ENCODE peak calls at places on chromosomes 1 and 21, in seven cellular contexts. One of them, this sample, is unnamed.

GRCh38 chr21:46295996-46296752 is 10.0 kb downstream of the YBEY start:
- DNase-seq in K562: peak
- DNase-seq in progenitor cell of endocrine pancreas: no peak
- DNase-seq in WTC11: no peak
- DNase-seq in endothelial cell of umbilical vein: no peak
- DNase-seq in astrocyte of the spinal cord: peak
- DNase-seq in uterus: peak
- DNase-seq in this sample: peak

GRCh38 chr1:85047472-85048295 is 616 bp downstream of the MCOLN3 start:
- DNase-seq in astrocyte of the spinal cord: no peak
- DNase-seq in K562: peak
- DNase-seq in uterus: peak
- DNase-seq in WTC11: peak
- DNase-seq in progenitor cell of endocrine pancreas: peak
- DNase-seq in endothelial cell of umbilical vein: no peak
- DNase-seq in this sample: peak

GRCh38 chr1:119732465-119733168 is 20.9 kb downstream of the PHGDH start:
- DNase-seq in endothelial cell of umbilical vein: no peak
- DNase-seq in astrocyte of the spinal cord: no peak
- DNase-seq in uterus: no peak
- DNase-seq in progenitor cell of endocrine pancreas: no peak
- DNase-seq in WTC11: no peak
- DNase-seq in K562: no peak
- DNase-seq in this sample: no peak

GRCh38 chr1:107389410-107390075 is 248.7 kb downstream of the NTNG1 start:
- DNase-seq in astrocyte of the spinal cord: no peak
- DNase-seq in progenitor cell of endocrine pancreas: no peak
- DNase-seq in WTC11: no peak
- DNase-seq in endothelial cell of umbilical vein: no peak
- DNase-seq in K562: no peak
- DNase-seq in uterus: no peak
- DNase-seq in this sample: no peak

GRCh38 chr1:203522237-203522636 is 28.3 kb downstream of the OPTC start:
- DNase-seq in K562: no peak
- DNase-seq in uterus: no peak
- DNase-seq in endothelial cell of umbilical vein: no peak
- DNase-seq in progenitor cell of endocrine pancreas: no peak
- DNase-seq in astrocyte of the spinal cord: peak
- DNase-seq in WTC11: no peak
- DNase-seq in this sample: no peak

GRCh38 chr1:219310181-219310728 is 136.6 kb downstream of the LYPLAL1 start:
- DNase-seq in WTC11: no peak
- DNase-seq in astrocyte of the spinal cord: peak
- DNase-seq in progenitor cell of endocrine pancreas: no peak
- DNase-seq in K562: no peak
- DNase-seq in endothelial cell of umbilical vein: peak
- DNase-seq in uterus: no peak
- DNase-seq in this sample: no peak

GRCh38 chr1:116739371-116740007 is 14.7 kb upstream of the CD2 start:
- DNase-seq in progenitor cell of endocrine pancreas: no peak
- DNase-seq in K562: no peak
- DNase-seq in endothelial cell of umbilical vein: no peak
- DNase-seq in astrocyte of the spinal cord: no peak
- DNase-seq in WTC11: no peak
- DNase-seq in uterus: no peak
- DNase-seq in this sample: no peak

GRCh38 chr1:8358241-8358896 is 40.5 kb downstream of the SLC45A1 start:
- DNase-seq in astrocyte of the spinal cord: no peak
- DNase-seq in progenitor cell of endocrine pancreas: no peak
- DNase-seq in endothelial cell of umbilical vein: no peak
- DNase-seq in uterus: peak
- DNase-seq in WTC11: no peak
- DNase-seq in K562: no peak
- DNase-seq in this sample: no peak

GRCh38 chr1:21175324-21175669 is 1.4 kb downstream of the EIF4G3 start:
- DNase-seq in astrocyte of the spinal cord: peak
- DNase-seq in uterus: no peak
- DNase-seq in endothelial cell of umbilical vein: no peak
- DNase-seq in progenitor cell of endocrine pancreas: no peak
- DNase-seq in K562: no peak
- DNase-seq in WTC11: no peak
- DNase-seq in this sample: no peak

GRCh38 chr1:93597697-93598096 is 83.9 kb downstream of the BCAR3 start:
- DNase-seq in endothelial cell of umbilical vein: no peak
- DNase-seq in uterus: no peak
- DNase-seq in WTC11: no peak
- DNase-seq in astrocyte of the spinal cord: no peak
- DNase-seq in K562: no peak
- DNase-seq in progenitor cell of endocrine pancreas: no peak
- DNase-seq in this sample: no peak

GRCh38 chr1:157236072-157236471 is 97.9 kb upstream of the ETV3 start:
- DNase-seq in endothelial cell of umbilical vein: no peak
- DNase-seq in progenitor cell of endocrine pancreas: no peak
- DNase-seq in K562: no peak
- DNase-seq in WTC11: no peak
- DNase-seq in uterus: no peak
- DNase-seq in astrocyte of the spinal cord: no peak
- DNase-seq in this sample: no peak

GRCh38 chr1:22285545-22286396 is 142.9 kb upstream of the WNT4 start:
- DNase-seq in progenitor cell of endocrine pancreas: no peak
- DNase-seq in endothelial cell of umbilical vein: no peak
- DNase-seq in WTC11: no peak
- DNase-seq in astrocyte of the spinal cord: peak
- DNase-seq in K562: peak
- DNase-seq in uterus: peak
- DNase-seq in this sample: no peak

DNA sequence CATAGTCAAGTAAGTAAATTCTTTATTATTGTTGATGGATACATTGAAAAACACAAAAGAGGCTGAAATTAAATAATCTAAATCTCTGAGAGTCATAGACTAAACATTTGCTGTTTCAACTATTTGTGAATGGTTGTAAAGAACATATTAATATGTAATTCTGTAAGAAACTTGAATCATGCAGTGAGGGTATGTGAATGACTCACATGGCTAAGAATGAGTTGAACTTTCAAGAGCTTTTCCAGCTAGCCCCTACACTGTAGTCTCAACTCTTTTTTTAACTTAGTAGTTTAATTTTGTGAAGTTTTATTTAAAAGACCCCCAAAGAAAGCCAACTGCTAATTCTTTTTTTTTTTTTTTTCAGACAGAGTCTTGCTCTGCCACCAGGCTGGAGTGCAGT is 588.1 kb downstream of the DPYD start:
- DNase-seq in WTC11: no peak
- DNase-seq in K562: no peak
- DNase-seq in progenitor cell of endocrine pancreas: no peak
- DNase-seq in uterus: no peak
- DNase-seq in endothelial cell of umbilical vein: no peak
- DNase-seq in astrocyte of the spinal cord: peak
- DNase-seq in this sample: no peak
- TF ChIP-seq CTCF in WTC11: no peak
- TF ChIP-seq CTCF in K562: no peak
- TF ChIP-seq CTCF in progenitor cell of endocrine pancreas: no peak
- TF ChIP-seq CTCF in uterus: no peak
- TF ChIP-seq CTCF in endothelial cell of umbilical vein: no peak
- TF ChIP-seq CTCF in astrocyte of the spinal cord: no peak
- TF ChIP-seq CTCF in this sample: no peak

GRCh38 chr1:55483523-55483922 is 268.4 kb upstream of the USP24 start:
- DNase-seq in uterus: no peak
- DNase-seq in endothelial cell of umbilical vein: no peak
- DNase-seq in progenitor cell of endocrine pancreas: no peak
- DNase-seq in WTC11: no peak
- DNase-seq in astrocyte of the spinal cord: no peak
- DNase-seq in K562: peak
- DNase-seq in this sample: no peak
- TF ChIP-seq CTCF in uterus: no peak
- TF ChIP-seq CTCF in endothelial cell of umbilical vein: no peak
- TF ChIP-seq CTCF in progenitor cell of endocrine pancreas: no peak
- TF ChIP-seq CTCF in WTC11: no peak
- TF ChIP-seq CTCF in astrocyte of the spinal cord: no peak
- TF ChIP-seq CTCF in K562: peak
- TF ChIP-seq CTCF in this sample: no peak

DNA sequence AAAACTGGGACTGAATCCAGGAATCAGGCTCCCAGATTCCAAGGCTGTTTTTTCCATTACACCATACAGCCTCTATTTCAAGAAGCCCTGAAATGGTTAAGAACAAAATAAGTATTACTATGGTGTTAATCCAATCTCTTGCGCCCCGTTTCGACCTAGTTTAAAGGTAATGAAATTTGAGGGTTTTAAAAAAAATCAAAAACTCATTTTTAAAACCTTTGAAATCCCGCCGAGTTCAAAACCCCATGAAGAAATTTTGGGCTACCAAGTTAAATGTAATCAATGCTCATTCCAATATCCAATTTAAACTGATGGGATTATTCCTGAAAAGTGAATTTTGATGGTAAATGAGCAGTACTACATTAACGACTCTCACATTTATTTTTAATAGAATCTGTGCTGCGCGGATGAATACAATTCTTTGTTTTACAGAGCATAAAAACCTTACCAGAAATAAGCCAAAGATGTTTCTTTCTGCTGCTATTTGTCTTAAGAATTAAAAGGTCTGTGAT is 767 bp upstream of the EGLN1 start:
- DNase-seq in endothelial cell of umbilical vein: no peak
- DNase-seq in astrocyte of the spinal cord: no peak
- DNase-seq in progenitor cell of endocrine pancreas: no peak
- DNase-seq in WTC11: no peak
- DNase-seq in K562: no peak
- DNase-seq in uterus: no peak
- DNase-seq in this sample: no peak
- TF ChIP-seq CTCF in endothelial cell of umbilical vein: no peak
- TF ChIP-seq CTCF in astrocyte of the spinal cord: no peak
- TF ChIP-seq CTCF in progenitor cell of endocrine pancreas: no peak
- TF ChIP-seq CTCF in WTC11: no peak
- TF ChIP-seq CTCF in K562: no peak
- TF ChIP-seq CTCF in uterus: no peak
- TF ChIP-seq CTCF in this sample: peak

GRCh38 chr1:229231754-229232119 is 39.2 kb upstream of the RAB4A start:
- DNase-seq in K562: no peak
- DNase-seq in astrocyte of the spinal cord: no peak
- DNase-seq in progenitor cell of endocrine pancreas: no peak
- DNase-seq in WTC11: no peak
- DNase-seq in endothelial cell of umbilical vein: no peak
- DNase-seq in uterus: no peak
- DNase-seq in this sample: no peak
- TF ChIP-seq CTCF in K562: peak
- TF ChIP-seq CTCF in astrocyte of the spinal cord: no peak
- TF ChIP-seq CTCF in progenitor cell of endocrine pancreas: no peak
- TF ChIP-seq CTCF in WTC11: no peak
- TF ChIP-seq CTCF in endothelial cell of umbilical vein: no peak
- TF ChIP-seq CTCF in uterus: no peak
- TF ChIP-seq CTCF in this sample: peak

GRCh38 chr1:78072216-78072615 is 26.4 kb downstream of the GIPC2 start:
- DNase-seq in endothelial cell of umbilical vein: no peak
- DNase-seq in progenitor cell of endocrine pancreas: no peak
- DNase-seq in astrocyte of the spinal cord: no peak
- DNase-seq in WTC11: no peak
- DNase-seq in uterus: no peak
- DNase-seq in K562: no peak
- DNase-seq in this sample: no peak
- TF ChIP-seq CTCF in endothelial cell of umbilical vein: no peak
- TF ChIP-seq CTCF in progenitor cell of endocrine pancreas: no peak
- TF ChIP-seq CTCF in astrocyte of the spinal cord: no peak
- TF ChIP-seq CTCF in WTC11: no peak
- TF ChIP-seq CTCF in uterus: no peak
- TF ChIP-seq CTCF in K562: no peak
- TF ChIP-seq CTCF in this sample: no peak

GRCh38 chr1:15328785-15329480 is 80.8 kb upstream of the EFHD2 start:
- DNase-seq in endothelial cell of umbilical vein: peak
- DNase-seq in progenitor cell of endocrine pancreas: no peak
- DNase-seq in WTC11: no peak
- DNase-seq in astrocyte of the spinal cord: peak
- DNase-seq in uterus: peak
- DNase-seq in K562: peak
- DNase-seq in this sample: no peak
- TF ChIP-seq CTCF in endothelial cell of umbilical vein: peak
- TF ChIP-seq CTCF in progenitor cell of endocrine pancreas: no peak
- TF ChIP-seq CTCF in WTC11: no peak
- TF ChIP-seq CTCF in astrocyte of the spinal cord: peak
- TF ChIP-seq CTCF in uterus: peak
- TF ChIP-seq CTCF in K562: peak
- TF ChIP-seq CTCF in this sample: no peak

DNA sequence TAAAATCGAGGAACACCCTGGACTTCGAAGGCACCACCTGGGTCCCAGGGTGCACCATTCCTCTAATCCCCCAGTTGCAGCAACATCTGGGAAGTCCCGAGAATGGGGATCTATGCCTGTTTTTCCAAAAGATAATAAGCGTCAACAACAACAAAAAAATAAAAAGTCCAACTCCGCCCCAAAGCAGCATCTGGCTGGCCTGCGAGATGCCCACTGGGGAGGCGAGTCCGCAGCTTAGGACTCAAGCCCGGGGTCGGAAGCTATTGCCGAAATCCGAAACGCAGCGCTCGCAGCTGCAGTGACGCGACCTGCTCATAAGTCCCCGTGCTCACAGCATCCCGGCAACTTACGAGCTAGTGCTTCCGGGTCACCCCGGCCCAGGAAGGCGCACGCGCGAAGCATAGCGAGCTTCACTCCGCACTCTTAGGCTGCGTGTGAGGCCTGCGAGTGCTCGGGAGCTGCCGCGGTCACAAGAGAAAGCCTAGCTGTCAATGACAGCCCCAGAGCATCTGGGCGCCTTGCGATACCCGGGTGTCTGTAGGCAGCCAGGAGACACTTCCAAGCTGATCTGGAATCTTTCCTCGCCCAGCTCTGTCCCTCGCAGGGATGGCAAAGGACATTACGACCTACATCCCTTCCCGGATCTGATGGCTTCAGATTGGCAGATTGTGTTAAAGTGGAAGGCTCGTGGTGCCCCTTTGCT is 9.9 kb upstream of the LTN1 start:
- DNase-seq in WTC11: peak
- DNase-seq in K562: peak
- DNase-seq in endothelial cell of umbilical vein: peak
- DNase-seq in astrocyte of the spinal cord: peak
- DNase-seq in progenitor cell of endocrine pancreas: peak
- DNase-seq in uterus: peak
- DNase-seq in this sample: peak
- TF ChIP-seq CTCF in WTC11: no peak
- TF ChIP-seq CTCF in K562: no peak
- TF ChIP-seq CTCF in endothelial cell of umbilical vein: no peak
- TF ChIP-seq CTCF in astrocyte of the spinal cord: no peak
- TF ChIP-seq CTCF in progenitor cell of endocrine pancreas: no peak
- TF ChIP-seq CTCF in uterus: no peak
- TF ChIP-seq CTCF in this sample: no peak

This sample was measured in neural crest cell.